ENCODE peak calls at places on chromosomes 16 and 17, in four cellular contexts. G is colonic mucosa, B is astrocyte, K is SK-N-SH. L is an unnamed sample. For H3K9me3, the result is how much of the 10 kb centered on the place peaks cover.

GRCh38 chr17:78865682-78866390 is 25.2 kb upstream of the USP36 start:
- DNase-seq in B (peak), K (peak), G (peak), L (peak)

GRCh38 chr16:57592591-57593003 is 35.8 kb upstream of the ADGRG1 start:
- DNase-seq in B (no peak), K (no peak), G (no peak), L (no peak)

GRCh38 chr17:80026359-80027042 is 9.2 kb downstream of the TBC1D16 start:
- DNase-seq in K (no peak), G (peak), B (no peak), L (no peak)

GRCh38 chr17:29109477-29110371 is 66.8 kb downstream of the PIPOX start:
- DNase-seq in K (no peak), G (no peak), B (no peak), L (no peak)

GRCh38 chr17:49239963-49240362 is 9.4 kb upstream of the PHOSPHO1 start:
- DNase-seq in G (no peak), B (no peak), K (no peak), L (no peak)

GRCh38 chr16:2042171-2042570 is 5.5 kb downstream of the NTHL1 start:
- DNase-seq in K (no peak), B (no peak), G (peak), L (no peak)

GRCh38 chr17:6775871-6776405 is at the start of gene FBXO39:
- DNase-seq in B (no peak), K (no peak), G (no peak), L (no peak)

GRCh38 chr17:27631409-27631755 is 394 bp downstream of the LGALS9 start:
- DNase-seq in K (no peak), G (no peak), B (no peak), L (no peak)

GRCh38 chr16:50614956-50615727 is 66.0 kb downstream of the SNX20 start:
- DNase-seq in B (no peak), K (no peak), G (no peak), L (no peak)

GRCh38 chr16:59601452-59601851 is 867.3 kb upstream of the GOT2 start:
- DNase-seq in K (no peak), B (no peak), G (no peak), L (no peak)

GRCh38 chr16:59605706-59606105 is 871.6 kb upstream of the GOT2 start:
- DNase-seq in K (no peak), G (no peak), B (no peak), L (peak)

GRCh38 chr16:59604331-59604730 is 870.2 kb upstream of the GOT2 start:
- DNase-seq in B (no peak), G (no peak), K (no peak), L (peak)
- H3K9me3 ChIP-seq in B (under half), G (under half), K (under half), L (under half)

GRCh38 chr17:63631626-63632025 is 9.4 kb downstream of the MAP3K3 start:
- DNase-seq in K (no peak), G (no peak), B (no peak), L (no peak)
- H3K9ac ChIP-seq in K (no peak), G (no peak), B (no peak), L (no peak)

GRCh38 chr17:48162305-48162934 is 54.9 kb downstream of the SNX11 start:
- DNase-seq in G (no peak), K (no peak), B (no peak), L (no peak)
- H3K4me3 ChIP-seq in G (no peak), K (no peak), B (no peak), L (no peak)

GRCh38 chr17:45322168-45322567 is 5.3 kb upstream of the MAP3K14 start:
- DNase-seq in G (no peak), K (no peak), B (no peak), L (no peak)

GRCh38 chr17:45319239-45319703 is 2.5 kb upstream of the MAP3K14 start:
- DNase-seq in G (peak), B (peak), K (no peak), L (peak)

GRCh38 chr17:45318561-45319230 is 1.9 kb upstream of the MAP3K14 start:
- DNase-seq in B (no peak), K (no peak), G (peak), L (no peak)

GRCh38 chr17:45320931-45321461 is 4.2 kb upstream of the MAP3K14 start:
- DNase-seq in B (peak), G (peak), K (no peak), L (peak)

GRCh38 chr17:45320349-45320930 is 3.6 kb upstream of the MAP3K14 start:
- DNase-seq in B (peak), G (no peak), K (no peak), L (peak)
- H3K9me3 ChIP-seq in B (under half), G (under half), K (under half), L (under half)

GRCh38 chr16:67833418-67834241 is 8.5 kb upstream of the THAP11 start:
- DNase-seq in G (peak), K (peak), B (peak), L (peak)

GRCh38 chr16:67837811-67838210 is 4.3 kb upstream of the THAP11 start:
- DNase-seq in G (no peak), B (no peak), K (no peak), L (no peak)

GRCh38 chr16:67833035-67833417 is 9.1 kb upstream of the THAP11 start:
- DNase-seq in G (peak), B (peak), K (no peak), L (peak)

GRCh38 chr16:67828651-67829050 is 13.5 kb upstream of the THAP11 start:
- DNase-seq in K (no peak), G (no peak), B (no peak), L (no peak)

DNA sequence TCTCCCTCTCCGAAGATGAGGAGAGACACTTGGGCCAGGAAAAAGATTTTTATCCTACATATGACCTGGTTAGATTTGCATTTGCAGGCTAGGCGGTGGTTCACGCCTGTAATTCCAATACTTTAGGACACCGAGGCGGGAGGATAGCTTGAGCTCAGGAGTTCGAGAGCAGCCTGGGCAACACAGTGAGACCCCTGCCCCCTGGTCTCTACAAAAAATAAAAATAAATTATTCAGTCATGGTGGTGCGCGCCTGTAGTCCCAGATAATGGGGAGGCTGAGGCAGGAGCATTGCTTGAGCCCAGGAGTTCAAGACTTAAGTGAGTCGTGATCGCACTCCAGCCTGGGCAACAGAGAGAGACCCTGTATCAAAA is 7.9 kb upstream of the THAP11 start:
- DNase-seq in B (no peak), G (no peak), K (no peak), L (no peak)
- H3K9ac ChIP-seq in B (peak), G (no peak), K (peak), L (peak)

GRCh38 chr16:88651276-88651988 is 579 bp upstream of the CYBA start:
- DNase-seq in B (no peak), K (peak), G (peak), L (no peak)

GRCh38 chr16:88651989-88652762 is 1.3 kb upstream of the CYBA start:
- DNase-seq in G (no peak), K (no peak), B (no peak), L (no peak)

GRCh38 chr16:88649195-88649923 is 1.5 kb downstream of the CYBA start:
- DNase-seq in B (no peak), G (no peak), K (no peak), L (no peak)

GRCh38 chr16:88649924-88650748 is 717 bp downstream of the CYBA start:
- DNase-seq in K (peak), G (peak), B (no peak), L (peak)

DNA sequence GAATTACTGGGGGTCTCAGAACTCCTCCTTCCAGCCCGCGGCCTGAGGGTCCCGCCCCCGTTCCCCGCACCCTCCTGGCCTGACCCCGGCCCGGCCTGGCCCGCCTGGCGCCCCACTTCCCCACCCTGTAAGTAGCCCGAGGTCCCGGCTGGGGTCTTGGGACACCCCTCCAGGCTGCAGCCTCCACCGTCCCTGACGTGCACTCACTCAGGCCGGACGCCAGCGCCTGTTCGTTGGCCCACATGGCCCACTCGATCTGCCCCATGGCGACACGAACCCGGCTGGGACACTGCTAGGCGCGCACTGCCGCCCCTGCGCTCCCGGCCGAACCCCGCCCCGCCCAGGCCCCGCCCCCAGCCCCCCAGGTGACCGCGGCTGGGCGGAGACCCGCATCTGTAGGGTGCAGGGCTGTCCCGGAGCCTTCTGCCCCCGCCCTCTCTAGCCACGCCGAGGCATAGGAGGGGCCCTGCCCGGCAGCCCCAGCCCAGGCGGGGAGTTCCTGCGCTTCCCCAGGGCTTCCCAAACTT is at the start of gene CYBA:
- DNase-seq in B (no peak), K (peak), G (peak), L (peak)
- H3K4me3 ChIP-seq in B (peak), K (peak), G (peak), L (peak)

GRCh38 chr16:35543486-35543885 is 2084.1 kb downstream of the TP53TG3F start:
- DNase-seq in G (no peak), K (no peak), B (no peak), L (no peak)
- H3K9me3 ChIP-seq in G (under half), K (under half), B (under half), L (under half)

L was measured in adipocyte.